ENCODE peak calls at places on chromosomes 4 and X, in four cellular contexts. One of them, this sample, is unnamed.

GRCh38 chr4:182017038-182017437 is 226.2 kb upstream of the TENM3 start:
- DNase-seq in WERI-Rb-1: no peak
- DNase-seq in ovary: no peak
- DNase-seq in tibial nerve: no peak
- DNase-seq in this sample: no peak

GRCh38 chrX:63754141-63754859 is 30.7 kb downstream of the ARHGEF9 start:
- DNase-seq in WERI-Rb-1: no peak
- DNase-seq in ovary: no peak
- DNase-seq in tibial nerve: no peak
- DNase-seq in this sample: peak

GRCh38 chr4:74548561-74548960 is 103.6 kb downstream of the AREG start:
- DNase-seq in tibial nerve: no peak
- DNase-seq in ovary: no peak
- DNase-seq in WERI-Rb-1: no peak
- DNase-seq in this sample: no peak

GRCh38 chrX:2487366-2487765 is 13.4 kb downstream of the DHRSX start:
- DNase-seq in tibial nerve: no peak
- DNase-seq in ovary: no peak
- DNase-seq in WERI-Rb-1: peak
- DNase-seq in this sample: no peak

GRCh38 chr4:42280327-42281095 is 116.8 kb upstream of the SHISA3 start:
- DNase-seq in WERI-Rb-1: no peak
- DNase-seq in ovary: no peak
- DNase-seq in tibial nerve: no peak
- DNase-seq in this sample: peak

GRCh38 chrX:21700967-21701366 is 42.8 kb upstream of the KLHL34 start:
- DNase-seq in tibial nerve: no peak
- DNase-seq in WERI-Rb-1: no peak
- DNase-seq in ovary: no peak
- DNase-seq in this sample: no peak

GRCh38 chr4:5409237-5409636 is 299.1 kb downstream of the EVC2 start:
- DNase-seq in WERI-Rb-1: no peak
- DNase-seq in tibial nerve: no peak
- DNase-seq in ovary: no peak
- DNase-seq in this sample: no peak

GRCh38 chr4:160983035-160983434 is 1180.8 kb downstream of the FSTL5 start:
- DNase-seq in ovary: no peak
- DNase-seq in WERI-Rb-1: no peak
- DNase-seq in tibial nerve: no peak
- DNase-seq in this sample: no peak

GRCh38 chr4:45442466-45442865 is 681.4 kb downstream of the GABRG1 start:
- DNase-seq in WERI-Rb-1: peak
- DNase-seq in ovary: no peak
- DNase-seq in tibial nerve: no peak
- DNase-seq in this sample: peak

GRCh38 chrX:132491191-132491590 is 2.4 kb upstream of the MBNL3 start:
- DNase-seq in WERI-Rb-1: no peak
- DNase-seq in tibial nerve: peak
- DNase-seq in ovary: no peak
- DNase-seq in this sample: peak

GRCh38 chr4:55248756-55249155 is 97.3 kb upstream of the SRD5A3 start:
- DNase-seq in WERI-Rb-1: no peak
- DNase-seq in tibial nerve: no peak
- DNase-seq in ovary: no peak
- DNase-seq in this sample: no peak

GRCh38 chrX:24954732-24955131 is 61.0 kb downstream of the ARX start:
- DNase-seq in WERI-Rb-1: no peak
- DNase-seq in ovary: no peak
- DNase-seq in tibial nerve: no peak
- DNase-seq in this sample: peak

GRCh38 chrX:70979136-70979762 is 48.4 kb upstream of the SLC7A3 start:
- DNase-seq in ovary: no peak
- DNase-seq in tibial nerve: no peak
- DNase-seq in WERI-Rb-1: no peak
- DNase-seq in this sample: peak

GRCh38 chr4:55311792-55312490 is 34.1 kb upstream of the SRD5A3 start:
- DNase-seq in WERI-Rb-1: peak
- DNase-seq in tibial nerve: peak
- DNase-seq in ovary: no peak
- DNase-seq in this sample: no peak

GRCh38 chr4:28709821-28710330 is 1849.2 kb downstream of the STIM2 start:
- DNase-seq in tibial nerve: no peak
- DNase-seq in ovary: no peak
- DNase-seq in WERI-Rb-1: no peak
- DNase-seq in this sample: no peak

DNA sequence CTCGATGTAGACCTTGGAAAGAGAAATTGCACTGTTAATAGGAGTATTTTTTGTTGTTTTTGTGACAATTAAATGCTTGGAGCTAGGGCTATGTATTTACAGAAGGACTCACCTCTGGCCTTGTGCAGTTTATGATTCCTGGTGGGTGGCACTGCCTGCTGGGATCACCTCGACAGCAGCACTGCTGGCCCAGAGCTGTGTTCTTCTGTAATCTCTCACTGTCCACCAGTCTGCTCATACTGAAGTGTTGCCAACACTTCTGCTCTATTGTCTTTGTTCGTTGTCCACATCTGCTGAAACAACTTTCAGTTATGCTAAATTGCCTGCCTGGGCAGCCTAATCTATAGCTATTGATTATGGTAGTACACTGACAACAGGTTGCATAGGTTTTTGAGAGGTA is 194.4 kb upstream of the ANK2 start:
- DNase-seq in WERI-Rb-1: no peak
- DNase-seq in tibial nerve: no peak
- DNase-seq in ovary: no peak
- DNase-seq in this sample: no peak
- H3K27ac ChIP-seq in WERI-Rb-1: no peak
- H3K27ac ChIP-seq in tibial nerve: no peak
- H3K27ac ChIP-seq in ovary: no peak
- H3K27ac ChIP-seq in this sample: no peak

GRCh38 chrX:39017062-39017461 is 215.8 kb downstream of the MID1IP1 start:
- DNase-seq in WERI-Rb-1: no peak
- DNase-seq in ovary: no peak
- DNase-seq in tibial nerve: no peak
- DNase-seq in this sample: peak

GRCh38 chrX:39016551-39016950 is 215.3 kb downstream of the MID1IP1 start:
- DNase-seq in WERI-Rb-1: no peak
- DNase-seq in tibial nerve: no peak
- DNase-seq in ovary: no peak
- DNase-seq in this sample: peak

GRCh38 chrX:39008554-39008953 is 207.3 kb downstream of the MID1IP1 start:
- DNase-seq in WERI-Rb-1: no peak
- DNase-seq in tibial nerve: no peak
- DNase-seq in ovary: no peak
- DNase-seq in this sample: no peak

GRCh38 chrX:39012561-39013209 is 211.4 kb downstream of the MID1IP1 start:
- DNase-seq in ovary: no peak
- DNase-seq in WERI-Rb-1: no peak
- DNase-seq in tibial nerve: no peak
- DNase-seq in this sample: no peak

GRCh38 chrX:39011454-39012204 is 210.4 kb downstream of the MID1IP1 start:
- DNase-seq in ovary: no peak
- DNase-seq in tibial nerve: no peak
- DNase-seq in WERI-Rb-1: no peak
- DNase-seq in this sample: peak
- H3K27ac ChIP-seq in ovary: no peak
- H3K27ac ChIP-seq in tibial nerve: peak
- H3K27ac ChIP-seq in WERI-Rb-1: no peak
- H3K27ac ChIP-seq in this sample: peak

DNA sequence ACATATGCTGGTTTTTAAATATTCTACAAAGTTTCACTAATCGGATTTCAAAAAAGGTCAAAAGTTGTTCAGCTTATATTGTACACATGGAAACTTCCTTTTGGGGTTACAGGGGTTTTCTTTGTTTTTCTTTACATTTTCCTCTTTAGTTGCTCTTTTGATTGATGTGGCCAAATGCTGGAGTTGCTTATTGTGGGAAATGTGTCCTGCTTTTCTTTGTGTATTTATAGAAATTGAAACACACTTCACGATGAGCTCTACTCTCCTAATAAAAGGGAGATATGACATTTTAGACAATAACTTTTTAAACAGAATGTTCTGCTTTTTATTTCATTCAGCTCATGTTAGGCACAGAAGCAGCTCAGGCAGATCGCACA is 50.7 kb upstream of the SPRY1 start:
- DNase-seq in WERI-Rb-1: no peak
- DNase-seq in ovary: no peak
- DNase-seq in tibial nerve: no peak
- DNase-seq in this sample: no peak
- H3K27ac ChIP-seq in WERI-Rb-1: no peak
- H3K27ac ChIP-seq in ovary: no peak
- H3K27ac ChIP-seq in tibial nerve: no peak
- H3K27ac ChIP-seq in this sample: no peak

GRCh38 chrX:57282568-57282967 is 3.9 kb upstream of the FAAH2 start:
- DNase-seq in WERI-Rb-1: no peak
- DNase-seq in ovary: no peak
- DNase-seq in tibial nerve: no peak
- DNase-seq in this sample: no peak

GRCh38 chrX:57289089-57289488 is 2.6 kb downstream of the FAAH2 start:
- DNase-seq in ovary: no peak
- DNase-seq in tibial nerve: no peak
- DNase-seq in WERI-Rb-1: no peak
- DNase-seq in this sample: no peak

GRCh38 chrX:57285001-57285400 is 1.5 kb upstream of the FAAH2 start:
- DNase-seq in tibial nerve: no peak
- DNase-seq in WERI-Rb-1: no peak
- DNase-seq in ovary: no peak
- DNase-seq in this sample: no peak

DNA sequence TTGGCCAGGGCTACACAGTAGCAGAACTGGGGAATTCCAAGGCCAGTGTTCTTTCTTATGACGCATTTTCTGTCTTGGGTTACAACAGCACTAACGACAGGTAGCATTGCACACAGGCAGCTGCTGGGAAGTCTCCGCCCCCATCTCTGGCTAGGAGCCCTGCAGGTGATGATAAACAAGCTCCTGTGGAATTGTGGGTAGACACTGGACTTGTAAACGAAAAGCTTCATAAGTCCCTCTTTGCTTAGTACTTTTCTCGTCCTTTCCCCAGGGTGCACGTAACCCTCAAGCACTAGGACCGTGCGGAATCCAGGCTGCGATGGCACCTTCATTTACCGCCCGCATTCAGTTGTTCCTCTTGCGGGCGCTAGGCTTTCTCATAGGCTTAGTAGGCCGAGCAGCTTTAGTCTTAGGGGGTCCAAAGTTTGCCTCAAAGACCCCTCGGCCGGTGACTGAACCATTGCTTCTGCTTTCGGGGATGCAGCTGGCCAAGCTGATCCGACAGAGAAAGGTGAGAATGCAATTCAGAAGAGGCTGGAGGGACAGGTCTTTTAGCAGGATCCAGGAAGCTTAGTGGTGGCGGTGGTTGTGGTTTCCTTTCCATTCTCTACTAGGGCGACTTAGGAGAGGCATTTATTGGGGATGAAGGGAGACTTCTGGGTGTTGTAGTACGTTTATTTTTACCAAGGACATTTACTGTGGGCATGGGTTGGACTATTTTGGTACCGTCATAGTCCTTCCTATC is at the start of gene FAAH2:
- DNase-seq in ovary: no peak
- DNase-seq in WERI-Rb-1: no peak
- DNase-seq in tibial nerve: no peak
- DNase-seq in this sample: peak
- H3K27ac ChIP-seq in ovary: no peak
- H3K27ac ChIP-seq in WERI-Rb-1: no peak
- H3K27ac ChIP-seq in tibial nerve: no peak
- H3K27ac ChIP-seq in this sample: peak

DNA sequence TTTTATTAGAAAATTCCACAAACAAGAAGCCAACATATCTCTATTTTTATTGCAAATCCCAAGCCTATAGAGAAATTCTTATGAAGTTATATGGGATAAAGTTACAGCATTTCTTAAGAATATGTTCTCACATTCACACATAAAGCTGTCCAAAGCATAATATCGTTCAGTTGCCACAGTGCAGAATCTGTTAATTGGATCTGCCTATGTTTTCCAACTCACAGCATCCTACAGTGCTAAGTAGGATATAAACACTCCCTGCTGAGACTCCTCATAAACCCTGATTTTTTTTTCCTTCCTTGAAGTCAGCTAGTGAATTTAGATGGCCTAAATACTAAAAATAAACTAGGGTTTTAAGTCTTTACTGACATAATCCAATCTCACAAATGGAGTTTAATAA is 307.9 kb downstream of the PDGFC start:
- DNase-seq in ovary: no peak
- DNase-seq in tibial nerve: no peak
- DNase-seq in WERI-Rb-1: no peak
- DNase-seq in this sample: no peak
- H3K27ac ChIP-seq in ovary: no peak
- H3K27ac ChIP-seq in tibial nerve: no peak
- H3K27ac ChIP-seq in WERI-Rb-1: no peak
- H3K27ac ChIP-seq in this sample: no peak

GRCh38 chr4:2836391-2836859 is 7.2 kb upstream of the ADD1 start:
- DNase-seq in WERI-Rb-1: no peak
- DNase-seq in ovary: peak
- DNase-seq in tibial nerve: no peak
- DNase-seq in this sample: no peak

GRCh38 chr4:2835978-2836377 is 7.7 kb upstream of the ADD1 start:
- DNase-seq in ovary: peak
- DNase-seq in WERI-Rb-1: no peak
- DNase-seq in tibial nerve: no peak
- DNase-seq in this sample: no peak

GRCh38 chr4:2837110-2837903 is 6.3 kb upstream of the ADD1 start:
- DNase-seq in tibial nerve: no peak
- DNase-seq in ovary: peak
- DNase-seq in WERI-Rb-1: peak
- DNase-seq in this sample: no peak

GRCh38 chr4:2839060-2839459 is 4.6 kb upstream of the ADD1 start:
- DNase-seq in ovary: no peak
- DNase-seq in tibial nerve: no peak
- DNase-seq in WERI-Rb-1: no peak
- DNase-seq in this sample: no peak

GRCh38 chr4:2837904-2838496 is 5.6 kb upstream of the ADD1 start:
- DNase-seq in tibial nerve: peak
- DNase-seq in ovary: peak
- DNase-seq in WERI-Rb-1: no peak
- DNase-seq in this sample: peak
- H3K27ac ChIP-seq in tibial nerve: peak
- H3K27ac ChIP-seq in ovary: no peak
- H3K27ac ChIP-seq in WERI-Rb-1: peak
- H3K27ac ChIP-seq in this sample: peak

GRCh38 chrX:53184836-53185235 is 40.2 kb downstream of the KDM5C start:
- DNase-seq in WERI-Rb-1: no peak
- DNase-seq in tibial nerve: no peak
- DNase-seq in ovary: no peak
- DNase-seq in this sample: no peak
- H3K27ac ChIP-seq in WERI-Rb-1: no peak
- H3K27ac ChIP-seq in tibial nerve: no peak
- H3K27ac ChIP-seq in ovary: no peak
- H3K27ac ChIP-seq in this sample: no peak

DNA sequence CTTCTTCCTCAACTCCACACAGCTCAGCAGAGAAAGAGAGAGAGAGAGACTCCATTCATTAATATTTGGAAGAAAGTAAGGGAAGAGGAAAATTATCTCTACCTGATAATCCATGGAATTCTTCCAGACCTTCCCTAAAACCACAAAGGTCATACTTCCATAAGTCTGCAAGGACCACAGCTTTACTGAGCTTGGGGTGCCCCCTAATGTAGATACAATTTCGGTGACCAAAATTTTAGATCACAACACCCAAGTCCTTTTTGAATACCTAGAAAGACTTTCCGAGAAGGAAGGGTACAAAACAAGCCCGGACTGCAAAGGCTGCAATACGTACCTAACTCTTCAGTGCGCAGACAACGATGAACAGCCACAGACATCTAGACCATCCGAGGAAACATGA is 523.9 kb downstream of the GLUD2 start:
- DNase-seq in tibial nerve: no peak
- DNase-seq in WERI-Rb-1: no peak
- DNase-seq in ovary: no peak
- DNase-seq in this sample: no peak
- H3K27ac ChIP-seq in tibial nerve: no peak
- H3K27ac ChIP-seq in WERI-Rb-1: no peak
- H3K27ac ChIP-seq in ovary: no peak
- H3K27ac ChIP-seq in this sample: no peak

This sample was measured in small intestine.